ENCODE peak calls at places on chromosome 22, in nine cellular contexts. One of them, this sample, is unnamed.

GRCh38 chr22:35850831-35851230 is 133.2 kb downstream of the APOL5 start:
- DNase-seq in A549: no peak
- DNase-seq in H1: no peak
- DNase-seq in HCT116: no peak
- DNase-seq in HepG2: no peak
- DNase-seq in endothelial cell of umbilical vein: no peak
- DNase-seq in GM12878: no peak
- DNase-seq in K562: no peak
- DNase-seq in SK-N-SH: no peak
- DNase-seq in this sample: no peak

GRCh38 chr22:20761536-20761935 is 12.4 kb upstream of the SERPIND1 start:
- DNase-seq in A549: no peak
- DNase-seq in H1: no peak
- DNase-seq in HCT116: no peak
- DNase-seq in HepG2: no peak
- DNase-seq in endothelial cell of umbilical vein: no peak
- DNase-seq in GM12878: no peak
- DNase-seq in K562: no peak
- DNase-seq in SK-N-SH: no peak
- DNase-seq in this sample: no peak

GRCh38 chr22:36027579-36027959 is 1.1 kb downstream of the RBFOX2 start:
- DNase-seq in A549: peak
- DNase-seq in H1: no peak
- DNase-seq in HCT116: no peak
- DNase-seq in HepG2: no peak
- DNase-seq in endothelial cell of umbilical vein: no peak
- DNase-seq in GM12878: no peak
- DNase-seq in K562: no peak
- DNase-seq in SK-N-SH: no peak
- DNase-seq in this sample: peak

GRCh38 chr22:31743871-31744270 is 6.1 kb downstream of the PRR14L start:
- DNase-seq in A549: no peak
- DNase-seq in H1: no peak
- DNase-seq in HCT116: no peak
- DNase-seq in HepG2: no peak
- DNase-seq in endothelial cell of umbilical vein: no peak
- DNase-seq in GM12878: no peak
- DNase-seq in K562: no peak
- DNase-seq in SK-N-SH: no peak
- DNase-seq in this sample: no peak

GRCh38 chr22:35384973-35385588 is 4.2 kb downstream of the HMOX1 start:
- DNase-seq in A549: no peak
- DNase-seq in H1: no peak
- DNase-seq in HCT116: no peak
- DNase-seq in HepG2: no peak
- DNase-seq in endothelial cell of umbilical vein: no peak
- DNase-seq in GM12878: no peak
- DNase-seq in K562: no peak
- DNase-seq in SK-N-SH: no peak
- DNase-seq in this sample: no peak

GRCh38 chr22:33328789-33329296 is 270.7 kb upstream of the SYN3 start:
- DNase-seq in A549: peak
- DNase-seq in H1: no peak
- DNase-seq in HCT116: no peak
- DNase-seq in HepG2: peak
- DNase-seq in endothelial cell of umbilical vein: no peak
- DNase-seq in GM12878: no peak
- DNase-seq in K562: no peak
- DNase-seq in SK-N-SH: no peak
- DNase-seq in this sample: peak

GRCh38 chr22:17972385-17973181 is 51.8 kb downstream of the MICAL3 start:
- DNase-seq in A549: peak
- DNase-seq in H1: no peak
- DNase-seq in HCT116: no peak
- DNase-seq in HepG2: peak
- DNase-seq in endothelial cell of umbilical vein: peak
- DNase-seq in GM12878: no peak
- DNase-seq in K562: no peak
- DNase-seq in SK-N-SH: no peak
- DNase-seq in this sample: no peak

GRCh38 chr22:32058656-32059280 is 15.7 kb downstream of the SLC5A1 start:
- DNase-seq in A549: no peak
- DNase-seq in H1: no peak
- DNase-seq in HCT116: no peak
- DNase-seq in HepG2: no peak
- DNase-seq in endothelial cell of umbilical vein: no peak
- DNase-seq in GM12878: no peak
- DNase-seq in K562: no peak
- DNase-seq in SK-N-SH: no peak
- DNase-seq in this sample: no peak

GRCh38 chr22:31897842-31898241 is 46.5 kb upstream of the YWHAH start:
- DNase-seq in A549: no peak
- DNase-seq in H1: no peak
- DNase-seq in HCT116: no peak
- DNase-seq in HepG2: no peak
- DNase-seq in endothelial cell of umbilical vein: peak
- DNase-seq in GM12878: no peak
- DNase-seq in K562: no peak
- DNase-seq in SK-N-SH: no peak
- DNase-seq in this sample: no peak

GRCh38 chr22:20088263-20088648 is 8.2 kb downstream of the DGCR8 start:
- DNase-seq in A549: no peak
- DNase-seq in H1: no peak
- DNase-seq in HCT116: no peak
- DNase-seq in HepG2: no peak
- DNase-seq in endothelial cell of umbilical vein: no peak
- DNase-seq in GM12878: no peak
- DNase-seq in K562: no peak
- DNase-seq in SK-N-SH: no peak
- DNase-seq in this sample: no peak

GRCh38 chr22:35523167-35523928 is 17.3 kb upstream of the RASD2 start:
- DNase-seq in A549: no peak
- DNase-seq in H1: no peak
- DNase-seq in HCT116: no peak
- DNase-seq in HepG2: no peak
- DNase-seq in endothelial cell of umbilical vein: no peak
- DNase-seq in GM12878: no peak
- DNase-seq in K562: no peak
- DNase-seq in SK-N-SH: no peak
- DNase-seq in this sample: no peak

GRCh38 chr22:47045691-47046410 is 283.4 kb downstream of the TBC1D22A start:
- DNase-seq in A549: no peak
- DNase-seq in H1: no peak
- DNase-seq in HCT116: no peak
- DNase-seq in HepG2: no peak
- DNase-seq in endothelial cell of umbilical vein: no peak
- DNase-seq in GM12878: no peak
- DNase-seq in K562: no peak
- DNase-seq in SK-N-SH: no peak
- DNase-seq in this sample: no peak

GRCh38 chr22:47042861-47043496 is 280.5 kb downstream of the TBC1D22A start:
- DNase-seq in A549: no peak
- DNase-seq in H1: no peak
- DNase-seq in HCT116: no peak
- DNase-seq in HepG2: no peak
- DNase-seq in endothelial cell of umbilical vein: no peak
- DNase-seq in GM12878: no peak
- DNase-seq in K562: no peak
- DNase-seq in SK-N-SH: no peak
- DNase-seq in this sample: no peak

GRCh38 chr22:47044722-47045545 is 282.5 kb downstream of the TBC1D22A start:
- DNase-seq in A549: no peak
- DNase-seq in H1: no peak
- DNase-seq in HCT116: no peak
- DNase-seq in HepG2: no peak
- DNase-seq in endothelial cell of umbilical vein: no peak
- DNase-seq in GM12878: no peak
- DNase-seq in K562: no peak
- DNase-seq in SK-N-SH: no peak
- DNase-seq in this sample: no peak

GRCh38 chr22:47042116-47042825 is 279.8 kb downstream of the TBC1D22A start:
- DNase-seq in A549: no peak
- DNase-seq in H1: no peak
- DNase-seq in HCT116: no peak
- DNase-seq in HepG2: no peak
- DNase-seq in endothelial cell of umbilical vein: no peak
- DNase-seq in GM12878: no peak
- DNase-seq in K562: no peak
- DNase-seq in SK-N-SH: no peak
- DNase-seq in this sample: no peak

DNA sequence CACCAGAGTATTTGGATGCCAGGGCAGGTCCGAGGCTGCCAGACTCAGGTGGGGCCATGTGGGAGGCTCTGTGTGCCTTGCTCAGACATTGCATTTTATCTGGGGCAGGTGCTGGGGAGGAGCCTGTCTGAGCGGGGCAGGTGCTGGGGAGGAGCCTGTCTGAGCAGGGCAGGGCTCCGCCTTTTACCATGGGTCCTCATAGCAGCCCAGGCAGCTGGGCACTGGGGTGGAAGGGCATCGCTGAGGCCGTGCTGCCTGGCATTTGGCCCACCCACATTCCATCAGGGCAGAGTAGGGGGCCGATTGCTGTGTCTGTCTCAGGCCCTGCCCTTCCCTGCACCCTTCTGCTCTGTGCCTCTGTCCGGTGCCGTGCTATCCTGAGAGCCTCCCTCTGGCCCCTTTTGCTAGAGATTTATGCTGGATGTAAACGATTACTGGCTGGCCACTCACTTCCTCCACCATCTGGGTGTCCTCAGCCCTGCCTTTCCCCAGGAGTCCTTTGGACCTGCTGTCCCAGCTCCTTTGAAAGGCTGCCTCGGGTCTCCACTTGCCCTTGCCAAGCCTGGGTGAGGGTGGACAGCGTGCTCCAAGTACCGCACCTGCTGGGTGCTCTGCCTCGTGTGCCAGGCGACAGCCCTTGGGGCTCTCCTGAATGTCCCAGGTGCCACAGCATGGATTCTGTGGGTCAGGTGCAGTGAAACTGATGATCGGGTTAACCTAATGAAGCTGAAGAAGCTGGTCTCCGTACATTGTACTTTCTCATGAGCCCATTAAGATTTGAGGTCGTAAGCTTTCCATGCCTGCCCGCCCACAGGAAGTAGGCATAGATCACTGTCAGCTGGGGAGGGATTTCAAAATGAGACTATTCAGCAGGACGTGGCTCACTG is 281.6 kb downstream of the TBC1D22A start:
- DNase-seq in A549: no peak
- DNase-seq in H1: no peak
- DNase-seq in HCT116: no peak
- DNase-seq in HepG2: no peak
- DNase-seq in endothelial cell of umbilical vein: peak
- DNase-seq in GM12878: no peak
- DNase-seq in K562: no peak
- DNase-seq in SK-N-SH: no peak
- DNase-seq in this sample: peak
- H3K4me3 ChIP-seq in A549: no peak
- H3K4me3 ChIP-seq in H1: no peak
- H3K4me3 ChIP-seq in HCT116: no peak
- H3K4me3 ChIP-seq in HepG2: no peak
- H3K4me3 ChIP-seq in endothelial cell of umbilical vein: no peak
- H3K4me3 ChIP-seq in GM12878: no peak
- H3K4me3 ChIP-seq in K562: no peak
- H3K4me3 ChIP-seq in SK-N-SH: no peak
- H3K4me3 ChIP-seq in this sample: no peak

DNA sequence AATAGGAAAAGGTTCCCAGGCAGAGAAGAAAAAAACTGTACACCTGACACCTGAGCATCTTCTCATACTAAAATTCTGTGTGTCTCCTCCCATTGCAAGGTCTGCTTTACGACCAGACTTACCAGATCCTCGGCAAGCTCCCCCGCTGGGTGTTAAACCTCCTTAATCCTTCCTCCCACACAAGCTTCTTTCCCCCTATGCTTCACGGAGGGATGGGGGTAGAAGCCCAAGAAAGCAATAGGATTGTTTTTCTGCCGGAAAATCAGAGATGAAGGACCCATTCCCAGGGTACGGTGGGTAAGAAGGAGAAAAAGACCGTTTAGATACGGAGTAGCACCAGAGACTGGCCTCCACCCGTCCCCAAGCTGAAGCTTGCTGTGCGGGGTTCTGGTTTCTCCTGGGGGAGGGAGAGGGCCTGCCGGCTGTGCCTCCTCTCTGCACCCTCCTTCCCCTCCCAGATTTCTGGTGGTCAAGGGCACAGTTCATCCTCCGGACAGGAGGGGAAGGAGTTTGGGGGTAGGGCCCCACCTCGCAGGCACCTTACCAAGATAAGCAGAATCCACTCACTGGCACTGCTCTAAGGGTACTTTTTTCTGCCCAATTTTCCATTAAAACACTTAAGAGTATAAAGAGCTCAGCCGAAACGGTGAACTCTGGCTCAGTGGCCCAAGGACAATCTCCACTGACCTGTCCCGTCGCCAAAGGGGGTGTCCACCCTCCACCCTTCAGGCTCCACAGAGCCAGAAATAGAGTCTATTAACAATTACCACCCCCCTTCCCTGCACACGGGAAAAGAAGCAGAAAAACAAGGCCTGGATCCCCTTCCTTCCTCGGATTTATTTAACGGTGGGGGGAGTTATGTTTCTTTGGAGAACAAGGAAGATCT is 1.2 kb downstream of the TOB2 start:
- DNase-seq in A549: no peak
- DNase-seq in H1: no peak
- DNase-seq in HCT116: no peak
- DNase-seq in HepG2: no peak
- DNase-seq in endothelial cell of umbilical vein: peak
- DNase-seq in GM12878: no peak
- DNase-seq in K562: peak
- DNase-seq in SK-N-SH: no peak
- DNase-seq in this sample: peak
- TF ChIP-seq MAX in A549: no peak
- TF ChIP-seq MAX in H1: no peak
- TF ChIP-seq MAX in HCT116: no peak
- TF ChIP-seq MAX in HepG2: no peak
- TF ChIP-seq MAX in endothelial cell of umbilical vein: no peak
- TF ChIP-seq MAX in GM12878: no peak
- TF ChIP-seq MAX in K562: no peak
- TF ChIP-seq MAX in SK-N-SH: no peak
- TF ChIP-seq MAX in this sample: no peak

DNA sequence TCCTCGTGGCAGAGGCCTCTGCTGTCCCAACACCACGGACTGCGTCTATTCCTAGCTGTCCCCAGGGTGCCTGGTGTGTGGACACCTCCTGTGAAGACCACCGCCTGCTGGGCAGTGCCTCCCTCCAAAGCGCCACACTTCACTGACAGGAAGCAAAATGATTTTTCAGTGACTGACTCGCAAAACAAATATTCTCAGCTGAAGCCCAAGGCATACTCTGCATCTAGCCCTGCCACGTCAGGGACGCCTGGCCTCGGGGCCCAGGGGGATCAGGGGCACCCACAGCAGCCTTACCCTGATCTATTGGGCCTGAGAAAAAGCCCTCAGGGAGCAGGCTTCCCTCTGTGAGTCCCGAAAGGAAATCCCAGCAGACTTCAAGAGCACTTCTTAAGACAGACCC is 2.2 kb downstream of the BRD1 start:
- DNase-seq in A549: no peak
- DNase-seq in H1: no peak
- DNase-seq in HCT116: no peak
- DNase-seq in HepG2: peak
- DNase-seq in endothelial cell of umbilical vein: peak
- DNase-seq in GM12878: no peak
- DNase-seq in K562: no peak
- DNase-seq in SK-N-SH: no peak
- DNase-seq in this sample: peak
- H3K4me3 ChIP-seq in A549: peak
- H3K4me3 ChIP-seq in H1: peak
- H3K4me3 ChIP-seq in HCT116: peak
- H3K4me3 ChIP-seq in HepG2: peak
- H3K4me3 ChIP-seq in endothelial cell of umbilical vein: peak
- H3K4me3 ChIP-seq in GM12878: peak
- H3K4me3 ChIP-seq in K562: no peak
- H3K4me3 ChIP-seq in SK-N-SH: peak
- H3K4me3 ChIP-seq in this sample: peak

GRCh38 chr22:38578505-38578904 is 8.5 kb upstream of the DMC1 start:
- DNase-seq in A549: no peak
- DNase-seq in H1: no peak
- DNase-seq in HCT116: no peak
- DNase-seq in HepG2: no peak
- DNase-seq in endothelial cell of umbilical vein: no peak
- DNase-seq in GM12878: no peak
- DNase-seq in K562: no peak
- DNase-seq in SK-N-SH: no peak
- DNase-seq in this sample: no peak
- TF ChIP-seq MAX in A549: no peak
- TF ChIP-seq MAX in H1: no peak
- TF ChIP-seq MAX in HCT116: no peak
- TF ChIP-seq MAX in HepG2: no peak
- TF ChIP-seq MAX in endothelial cell of umbilical vein: no peak
- TF ChIP-seq MAX in GM12878: no peak
- TF ChIP-seq MAX in K562: no peak
- TF ChIP-seq MAX in SK-N-SH: no peak
- TF ChIP-seq MAX in this sample: no peak

This sample was measured in NB4.